ENCODE peak calls at places on chromosome X, in six cellular contexts. L is H9, T is H1, J is neuronal stem cell, Y is IMR-90, F is trophoblast cell. U is an unnamed sample.

GRCh38 chrX:29662759-29663503 is 552.4 kb upstream of the MAGEB2 start:
- DNase-seq in J (no peak), T (no peak), Y (peak), F (no peak), L (no peak), U (peak)

GRCh38 chrX:68699960-68700746 is 52.7 kb downstream of the STARD8 start:
- DNase-seq in Y (peak), T (no peak), L (no peak), J (no peak), F (no peak), U (no peak)

GRCh38 chrX:35380808-35381700 is 417.1 kb upstream of the MAGEB16 start:
- DNase-seq in Y (peak), L (no peak), F (peak), J (no peak), T (no peak), U (peak)

GRCh38 chrX:106415276-106415895 is 196.4 kb upstream of the RADX start:
- DNase-seq in J (peak), L (no peak), Y (peak), F (no peak), T (no peak), U (peak)

GRCh38 chrX:46254623-46255022 is 290.6 kb downstream of the ZNF674 start:
- DNase-seq in T (no peak), L (no peak), Y (no peak), J (no peak), F (no peak), U (no peak)

GRCh38 chrX:47366051-47366722 is 4.2 kb upstream of the ZNF157 start:
- DNase-seq in T (peak), J (peak), F (peak), Y (peak), L (peak), U (peak)

GRCh38 chrX:115988825-115989224 is 181.7 kb upstream of the AGTR2 start:
- DNase-seq in J (no peak), T (no peak), F (no peak), Y (no peak), L (no peak), U (no peak)

GRCh38 chrX:136030357-136031225 is 45.4 kb downstream of the SLC9A6 start:
- DNase-seq in J (no peak), F (no peak), L (no peak), Y (peak), T (no peak), U (peak)

GRCh38 chrX:72280210-72280882 is 3.3 kb upstream of the RPS4X start:
- DNase-seq in L (no peak), Y (peak), T (no peak), F (no peak), J (no peak), U (no peak)

GRCh38 chrX:110954428-110954827 is 141.6 kb upstream of the PAK3 start:
- DNase-seq in F (no peak), L (no peak), J (no peak), Y (no peak), T (no peak), U (no peak)

GRCh38 chrX:151596282-151596681 is 32.8 kb downstream of the PASD1 start:
- DNase-seq in L (no peak), J (no peak), Y (no peak), F (no peak), T (no peak), U (no peak)

GRCh38 chrX:139126493-139126892 is 404.0 kb upstream of the F9 start:
- DNase-seq in J (peak), F (no peak), Y (no peak), T (peak), L (peak), U (no peak)

GRCh38 chrX:15856580-15856979 is 2.0 kb upstream of the AP1S2 start:
- DNase-seq in F (no peak), J (no peak), L (no peak), Y (no peak), T (no peak), U (no peak)

GRCh38 chrX:152987801-152988200 is 6.1 kb downstream of the PNMA5 start:
- DNase-seq in Y (no peak), T (no peak), J (no peak), L (no peak), F (no peak), U (no peak)

GRCh38 chrX:133159205-133159604 is 58.9 kb downstream of the TFDP3 start:
- DNase-seq in T (no peak), Y (no peak), J (no peak), L (no peak), F (no peak), U (no peak)

GRCh38 chrX:154732421-154733071 is 18.3 kb downstream of the GAB3 start:
- DNase-seq in F (peak), L (no peak), T (no peak), J (no peak), Y (peak), U (peak)

GRCh38 chrX:20479896-20480295 is 213.2 kb upstream of the RPS6KA3 start:
- DNase-seq in T (no peak), J (no peak), L (no peak), F (no peak), Y (no peak), U (no peak)

GRCh38 chrX:1500701-1501624 is 36.0 kb downstream of the P2RY8 start:
- DNase-seq in Y (no peak), J (no peak), T (no peak), F (no peak), L (no peak), U (no peak)
- H3K9ac ChIP-seq in Y (no peak), J (no peak), T (no peak), F (no peak), L (no peak), U (no peak)

GRCh38 chrX:130688360-130688759 is 214.6 kb downstream of the ENOX2 start:
- DNase-seq in Y (no peak), L (no peak), T (no peak), J (no peak), F (no peak), U (no peak)
- H3K14ac ChIP-seq in Y (no peak), L (no peak), T (no peak), J (no peak), F (no peak), U (no peak)

DNA sequence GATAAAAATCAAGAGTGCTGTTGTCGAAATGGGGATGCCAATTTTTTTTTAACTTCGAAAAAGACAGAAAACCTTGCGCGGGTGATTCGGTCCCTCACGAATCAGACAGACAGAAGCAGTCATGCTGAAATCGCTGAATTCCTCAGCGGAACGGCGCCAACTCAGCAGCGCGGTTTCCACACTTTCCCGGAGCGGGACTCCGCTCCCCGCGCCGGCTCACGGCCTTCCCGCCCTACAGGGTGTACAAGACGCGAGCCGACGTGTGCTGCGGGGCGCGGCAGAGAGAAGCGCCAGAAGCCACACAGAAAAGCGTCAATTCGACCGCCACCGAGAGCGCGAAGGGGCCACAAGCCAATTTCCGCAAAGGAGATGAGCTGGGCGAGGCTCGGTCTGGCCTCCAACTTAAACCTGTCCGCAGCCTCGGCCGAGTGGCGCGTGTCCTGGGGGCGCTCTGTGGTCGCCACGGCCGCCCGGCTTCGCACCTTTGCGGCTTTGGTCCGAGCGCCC is 1.3 kb downstream of the NEXMIF start:
- DNase-seq in J (peak), F (no peak), Y (no peak), L (no peak), T (no peak), U (no peak)
- H3K9ac ChIP-seq in J (no peak), F (no peak), Y (no peak), L (no peak), T (no peak), U (no peak)

GRCh38 chrX:146055733-146056132 is 238.1 kb downstream of the SLITRK2 start:
- DNase-seq in T (no peak), Y (no peak), F (no peak), L (no peak), J (no peak), U (no peak)

GRCh38 chrX:146054311-146054710 is 236.7 kb downstream of the SLITRK2 start:
- DNase-seq in Y (no peak), L (no peak), T (no peak), J (no peak), F (no peak), U (no peak)

GRCh38 chrX:146056511-146057081 is 239.0 kb downstream of the SLITRK2 start:
- DNase-seq in L (no peak), F (no peak), J (peak), T (no peak), Y (no peak), U (no peak)
- H3K14ac ChIP-seq in L (no peak), F (no peak), J (no peak), T (no peak), Y (no peak), U (no peak)

DNA sequence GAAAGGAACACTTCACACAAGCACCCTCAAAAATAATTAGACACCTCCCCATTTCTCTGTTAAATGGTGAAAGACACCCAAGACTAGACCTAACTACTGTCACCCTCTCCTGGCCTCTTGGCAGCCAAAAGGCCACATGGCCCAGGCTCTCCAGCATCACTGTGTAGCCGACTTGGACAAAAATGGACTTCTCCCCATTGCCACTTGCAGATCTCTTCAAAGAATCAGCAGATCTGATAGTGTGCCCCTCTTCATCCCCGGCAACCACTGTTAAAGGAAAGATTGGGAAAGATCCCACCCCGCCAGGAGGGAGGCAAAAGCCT is 2.0 kb downstream of the MID1IP1 start:
- DNase-seq in F (no peak), L (no peak), T (no peak), J (no peak), Y (no peak), U (no peak)
- H3K9ac ChIP-seq in F (no peak), L (peak), T (peak), J (no peak), Y (peak), U (peak)

GRCh38 chrX:44025611-44026010 is 52.4 kb upstream of the NDP start:
- DNase-seq in F (no peak), T (no peak), Y (peak), L (no peak), J (no peak), U (peak)
- H3K14ac ChIP-seq in F (no peak), T (no peak), Y (no peak), L (no peak), J (no peak), U (no peak)